ENCODE peak calls at places on chromosome 13, in nine cellular contexts. L is A549, X is fibroblast of pulmonary artery, H is GM23338, V is kidney epithelial cell, C is cardiac fibroblast, Q is thoracic aorta, R is foreskin fibroblast, N is mucosa of descending colon. P is an unnamed sample.
A peak's percentile ranks its signal among the peaks of the same experiment; 100 is the strongest.

GRCh38 chr13:86846501-86846900 is 824.7 kb upstream of the SLITRK5 start:
- DNase-seq in V (no peak), X (no peak), R (no peak), L (no peak), Q (no peak), H (no peak), C (no peak), N (no peak), P (no peak)

GRCh38 chr13:54357284-54357933 is 1328.8 kb downstream of the OLFM4 start:
- DNase-seq in R (no peak), L (no peak), N (no peak), Q (no peak), V (no peak), C (no peak), X (no peak), H (peak; percentile 34), P (no peak)

GRCh38 chr13:24905242-24905641 is 141.3 kb downstream of the RNF17 start:
- DNase-seq in L (no peak), N (no peak), H (no peak), V (no peak), R (no peak), X (peak; percentile 18), Q (no peak), C (peak; percentile 18), P (no peak)

GRCh38 chr13:50613356-50613831 is 230.1 kb downstream of the DLEU7 start:
- DNase-seq in N (no peak), C (peak; percentile 33), L (no peak), H (no peak), X (peak; percentile 53), V (no peak), Q (no peak), R (peak; percentile 24), P (no peak)

GRCh38 chr13:65606622-65607021 is 1623.5 kb downstream of the PCDH9 start:
- DNase-seq in Q (no peak), C (peak; percentile 58), N (no peak), H (no peak), X (peak; percentile 58), V (no peak), L (no peak), R (peak; percentile 68), P (no peak)

GRCh38 chr13:96551540-96551939 is 442.7 kb downstream of the OXGR1 start:
- DNase-seq in C (no peak), R (no peak), X (no peak), Q (no peak), H (peak; percentile 17), V (peak; percentile 4), L (no peak), N (no peak), P (no peak)

GRCh38 chr13:112067121-112067741 is at the start of gene SOX1:
- DNase-seq in X (no peak), H (peak; percentile 73), R (no peak), N (no peak), C (no peak), Q (no peak), L (no peak), V (no peak), P (no peak)

GRCh38 chr13:112729408-112729807 is 39.6 kb downstream of the ATP11A start:
- DNase-seq in V (no peak), R (no peak), X (peak; percentile 17), C (peak; percentile 71), Q (no peak), H (no peak), N (no peak), L (no peak), P (peak; percentile 87)

GRCh38 chr13:33004454-33004853 is 11.8 kb upstream of the KL start:
- DNase-seq in N (no peak), R (no peak), L (no peak), V (no peak), H (peak; percentile 24), C (peak; percentile 78), Q (no peak), X (peak; percentile 68), P (peak; percentile 22)

GRCh38 chr13:28459911-28460310 is 35.0 kb downstream of the FLT1 start:
- DNase-seq in X (no peak), N (no peak), R (no peak), Q (no peak), L (no peak), H (no peak), V (no peak), C (no peak), P (no peak)

GRCh38 chr13:58202099-58202498 is 570.6 kb downstream of the PCDH17 start:
- DNase-seq in X (no peak), Q (no peak), H (no peak), R (no peak), N (no peak), C (no peak), L (no peak), V (no peak), P (no peak)

GRCh38 chr13:108561152-108561551 is 68.3 kb upstream of the MYO16 start:
- DNase-seq in R (no peak), Q (no peak), C (no peak), H (no peak), X (no peak), L (no peak), V (no peak), N (no peak), P (no peak)

GRCh38 chr13:113840541-113841354 is 23.1 kb downstream of the GAS6 start:
- DNase-seq in H (no peak), C (no peak), L (no peak), V (no peak), N (no peak), R (no peak), X (no peak), Q (no peak), P (no peak)

GRCh38 chr13:107883561-107884175 is 331.7 kb downstream of the LIG4 start:
- DNase-seq in X (peak; percentile 60), H (no peak), R (no peak), N (no peak), Q (no peak), C (peak; percentile 41), L (no peak), V (peak; percentile 88), P (no peak)

GRCh38 chr13:78256479-78256878 is 337.8 kb upstream of the EDNRB start:
- DNase-seq in H (no peak), N (no peak), C (no peak), R (no peak), Q (no peak), L (no peak), X (no peak), V (no peak), P (no peak)

GRCh38 chr13:84481958-84482357 is 599.7 kb upstream of the SLITRK1 start:
- DNase-seq in C (peak; percentile 23), Q (no peak), R (peak; percentile 76), H (no peak), X (peak; percentile 65), V (no peak), N (no peak), L (no peak), P (no peak)

GRCh38 chr13:29369060-29369743 is 226.3 kb downstream of the SLC7A1 start:
- DNase-seq in H (peak; percentile 81), C (peak; percentile 50), V (no peak), N (no peak), X (peak; percentile 60), L (no peak), Q (no peak), R (peak; percentile 58), P (no peak)

GRCh38 chr13:38582133-38582532 is 104.7 kb upstream of the FREM2 start:
- DNase-seq in V (peak; percentile 9), L (peak; percentile 2), H (peak; percentile 72), N (no peak), X (peak; percentile 57), R (peak; percentile 52), Q (no peak), C (peak; percentile 45), P (peak; percentile 24)

GRCh38 chr13:38575427-38575826 is 111.5 kb upstream of the FREM2 start:
- DNase-seq in N (no peak), V (no peak), Q (no peak), X (no peak), H (no peak), L (no peak), C (no peak), R (no peak), P (no peak)

GRCh38 chr13:38577048-38577447 is 109.8 kb upstream of the FREM2 start:
- DNase-seq in V (no peak), N (no peak), X (peak; percentile 13), Q (no peak), C (peak; percentile 20), L (no peak), H (peak; percentile 43), R (no peak), P (no peak)
- TF ChIP-seq CTCF in V (no peak), N (no peak), X (peak; percentile 9), Q (no peak), C (no peak), L (no peak), H (peak; percentile 26), R (no peak), P (no peak)

GRCh38 chr13:63631006-63631405 is 2215.4 kb upstream of the PCDH20 start:
- DNase-seq in X (no peak), R (no peak), N (no peak), V (no peak), H (no peak), C (no peak), L (no peak), Q (no peak), P (no peak)

GRCh38 chr13:63636231-63636993 is 2220.8 kb upstream of the PCDH20 start:
- DNase-seq in L (peak; percentile 0), R (peak; percentile 22), V (no peak), H (peak; percentile 43), Q (no peak), N (no peak), C (peak; percentile 0), X (peak; percentile 3), P (no peak)
- H3K4me3 ChIP-seq in L (peak overlapping the region; percentile 47), R (no peak overlapping the region), V (peak overlapping the region; percentile 24), H (no peak overlapping the region), Q (no peak overlapping the region), N (no peak overlapping the region), C (no peak overlapping the region), X (peak overlapping the region; percentile 28), P (no peak overlapping the region)

DNA sequence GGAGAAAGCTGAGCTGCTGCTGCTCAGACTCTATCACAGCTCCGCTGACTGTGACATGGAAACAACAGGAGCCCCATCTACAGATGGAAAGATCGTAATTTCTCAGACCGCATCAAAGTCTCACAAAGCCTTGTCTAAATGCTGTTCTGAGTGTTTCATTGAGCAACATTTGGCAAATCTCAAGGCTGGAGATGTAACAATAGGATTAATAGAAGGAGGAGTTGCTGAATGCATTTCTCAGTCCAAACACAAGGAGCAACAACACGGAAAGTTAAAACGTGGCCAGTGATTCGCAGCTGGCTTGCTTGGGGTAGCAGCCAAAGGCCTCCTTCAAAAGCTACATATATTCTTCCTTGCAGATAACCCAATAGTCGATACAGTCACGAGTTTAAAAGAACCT is 55.7 kb downstream of the MRPL57 start:
- DNase-seq in X (peak; percentile 51), Q (no peak), H (peak; percentile 16), R (peak; percentile 70), V (no peak), N (no peak), L (no peak), C (peak; percentile 51), P (peak; percentile 21)
- TF ChIP-seq CTCF in X (no peak), Q (no peak), H (peak; percentile 6), R (no peak), V (no peak), N (no peak), L (no peak), C (no peak), P (no peak)

DNA sequence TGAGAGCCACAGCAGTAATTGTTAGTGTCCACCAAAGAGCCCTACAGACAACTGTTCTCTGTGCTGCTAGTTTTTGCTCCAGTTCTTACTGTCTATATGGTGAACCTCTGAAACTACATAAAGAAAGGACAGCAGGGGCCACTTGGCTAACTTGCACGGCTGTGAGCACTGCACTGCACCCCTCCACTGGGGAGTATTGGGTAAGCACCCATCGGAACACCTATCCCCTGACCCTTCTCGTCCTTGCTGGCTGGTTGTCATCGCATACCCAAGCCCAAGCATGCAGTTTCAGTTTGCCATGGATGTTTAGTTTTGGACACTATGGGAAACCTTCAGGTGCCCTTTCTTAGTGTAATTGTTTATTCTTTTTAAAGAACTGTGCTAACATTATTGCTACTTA is 73.2 kb upstream of the GPR183 start:
- DNase-seq in R (no peak), H (no peak), V (no peak), N (no peak), L (no peak), Q (no peak), X (no peak), C (no peak), P (no peak)
- H3K4me3 ChIP-seq in R (no peak overlapping the region), H (no peak overlapping the region), V (no peak overlapping the region), N (no peak overlapping the region), L (no peak overlapping the region), Q (no peak overlapping the region), X (no peak overlapping the region), C (no peak overlapping the region), P (no peak overlapping the region)